ENCODE peak calls at places on chromosomes 11 and 22, in four cellular contexts. Q, B, A and D are unnamed samples.

GRCh38 chr11:15468471-15468870 is 353.7 kb downstream of the INSC start:
- DNase-seq in A (no peak), B (no peak), Q (no peak), D (no peak)

GRCh38 chr11:62128835-62129234 is 5.0 kb downstream of the INCENP start:
- DNase-seq in A (peak; percentile 38), Q (no peak), B (no peak), D (peak; percentile 19)

GRCh38 chr11:14774738-14775137 is 117.3 kb downstream of the CYP2R1 start:
- DNase-seq in A (no peak), Q (no peak), B (no peak), D (no peak)

GRCh38 chr11:49995559-49995958 is 13.2 kb upstream of the OR4C12 start:
- DNase-seq in Q (peak; percentile 8), B (no peak), A (no peak), D (peak; percentile 1)

GRCh38 chr11:96337541-96338530 is 5.2 kb downstream of the MAML2 start:
- DNase-seq in A (no peak), B (peak; percentile 30), Q (no peak), D (no peak)

GRCh38 chr11:102205805-102206204 is 95.6 kb downstream of the YAP1 start:
- DNase-seq in B (no peak), A (no peak), Q (no peak), D (no peak)

GRCh38 chr11:71489311-71490043 is 36.5 kb downstream of the NADSYN1 start:
- DNase-seq in B (no peak), A (no peak), Q (no peak), D (no peak)

GRCh38 chr11:77233011-77233410 is 68.5 kb downstream of the GDPD4 start:
- DNase-seq in A (no peak), Q (no peak), B (no peak), D (no peak)

GRCh38 chr11:121563900-121564822 is 111.4 kb upstream of the SORL1-AS1 start:
- DNase-seq in Q (no peak), A (no peak), B (no peak), D (no peak)

GRCh38 chr11:111490496-111490895 is 21.7 kb downstream of the BTG4 start:
- DNase-seq in A (no peak), Q (no peak), B (no peak), D (no peak)

GRCh38 chr11:66281001-66281400 is 3.0 kb downstream of the CNIH2 start:
- DNase-seq in Q (no peak), A (no peak), B (no peak), D (peak; percentile 54)

GRCh38 chr11:61851900-61852295 is 23.8 kb downstream of the FADS2 start:
- DNase-seq in Q (no peak), B (no peak), A (no peak), D (no peak)

GRCh38 chr11:35404397-35404775 is 15.0 kb downstream of the SLC1A2 start:
- DNase-seq in A (no peak), B (no peak), Q (no peak), D (peak; percentile 49)

GRCh38 chr11:1392111-1392510 is 2.4 kb downstream of the BRSK2 start:
- DNase-seq in A (no peak), Q (no peak), B (no peak), D (no peak)

GRCh38 chr22:41350087-41350486 is 31.7 kb upstream of the TEF start:
- DNase-seq in B (no peak), Q (no peak), A (no peak), D (no peak)

DNA sequence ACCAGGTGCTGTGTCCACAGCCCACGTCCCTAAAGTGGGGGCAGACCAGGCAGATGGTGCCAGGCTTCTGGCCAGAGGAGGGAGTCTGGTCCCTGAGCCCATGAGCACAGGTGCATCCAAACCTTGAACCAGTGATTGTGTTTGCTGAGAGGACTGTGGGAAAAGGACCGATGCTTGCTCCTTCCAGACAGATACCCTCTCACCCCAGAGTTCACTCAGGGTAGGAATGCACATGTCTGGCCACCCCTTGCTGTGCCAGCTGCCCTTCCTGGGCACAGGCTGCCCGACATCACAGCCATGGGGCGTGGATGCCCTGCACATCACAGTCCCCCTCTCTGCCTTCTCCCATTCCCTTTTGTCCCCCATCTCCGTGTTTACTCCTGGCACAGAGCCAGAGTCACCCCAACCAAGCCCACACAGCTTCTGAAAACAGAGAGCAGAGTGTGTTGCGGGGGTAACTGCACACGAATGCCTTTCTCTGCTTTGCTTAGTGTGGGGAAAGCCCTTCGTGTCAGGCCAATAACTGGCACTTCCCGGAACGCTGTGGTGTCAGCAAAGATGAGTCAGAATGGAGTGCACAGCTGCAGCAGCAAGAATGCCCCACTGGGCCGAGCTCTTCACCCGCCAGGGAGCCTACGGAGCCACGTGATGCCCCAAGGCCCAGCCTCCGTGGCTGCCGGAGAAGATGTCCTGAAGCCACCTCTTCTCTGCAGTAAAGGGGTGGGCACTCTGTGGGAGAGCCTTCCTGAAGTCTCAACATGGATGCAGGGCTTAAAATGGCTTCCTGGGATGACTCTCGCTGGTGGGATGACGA is 7.6 kb downstream of the CARS1 start:
- DNase-seq in B (peak; percentile 55), A (peak; percentile 91), Q (peak; percentile 83), D (no peak)
- H3K4me3 ChIP-seq in B (no peak overlapping the region), A (peak overlapping the region; percentile 11), Q (peak overlapping the region; percentile 3), D (no peak overlapping the region)

DNA sequence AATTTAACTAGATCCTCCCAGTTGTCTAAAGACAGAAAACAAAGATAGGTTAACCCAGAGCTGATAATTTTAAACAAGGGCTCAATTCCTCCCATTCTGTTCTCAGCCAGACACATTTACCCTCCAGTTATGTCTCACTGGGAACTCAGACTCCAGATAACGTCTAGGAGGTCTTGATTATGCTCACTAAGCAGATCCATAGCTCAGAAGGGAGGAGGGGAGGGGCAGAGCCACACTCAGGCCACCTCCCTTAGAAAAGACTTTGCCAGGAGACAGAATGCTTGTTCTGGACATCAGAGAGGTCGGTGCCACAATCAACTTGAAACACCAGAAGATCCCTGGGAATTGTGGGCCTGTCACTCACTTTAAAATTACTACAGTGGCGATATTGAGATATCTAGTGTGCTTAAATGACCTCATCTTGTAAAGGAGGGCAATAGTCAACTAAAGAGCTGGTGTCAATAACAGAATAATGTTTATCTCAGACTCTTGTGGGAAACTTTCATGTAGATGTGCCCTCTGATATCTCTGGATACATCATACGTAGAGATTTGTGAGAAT is 29.8 kb upstream of the SLC25A1 start:
- DNase-seq in A (peak; percentile 7), Q (no peak), B (no peak), D (no peak)
- H3K36me3 ChIP-seq in A (peaks cover 14% of the 10 kb centered on the region), Q (no peaks in the 10 kb centered on the region), B (peaks cover 32% of the 10 kb centered on the region), D (peaks cover 9% of the 10 kb centered on the region)

DNA sequence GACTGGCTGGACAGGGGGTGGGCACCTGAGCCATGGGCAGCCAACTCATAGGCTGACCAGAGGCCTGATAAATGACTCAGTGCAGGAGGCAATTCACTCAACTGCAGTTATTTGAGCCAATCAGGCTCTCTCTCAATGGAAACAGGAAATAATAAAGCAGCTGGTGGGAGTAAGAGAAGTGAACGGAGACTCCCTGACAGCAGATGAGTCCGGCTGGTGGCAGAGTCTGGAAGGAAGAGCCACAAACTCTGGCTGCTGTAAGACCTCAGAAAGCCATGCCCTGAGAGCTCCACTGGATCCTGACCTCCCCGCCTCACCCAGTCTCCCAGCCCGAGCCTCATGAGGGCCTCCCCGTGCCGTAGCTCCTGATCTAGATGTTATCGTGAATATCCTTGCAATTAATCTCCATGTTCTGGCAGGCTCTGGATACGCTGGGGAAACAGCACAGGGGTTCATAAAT is 69.8 kb downstream of the TRIM29 start:
- DNase-seq in B (no peak), Q (no peak), A (peak; percentile 14), D (no peak)
- H3K27me3 ChIP-seq in B (peaks cover 69% of the 10 kb centered on the region), Q (peaks cover 19% of the 10 kb centered on the region), A (peaks cover 10% of the 10 kb centered on the region), D (no peaks in the 10 kb centered on the region)

GRCh38 chr11:44507491-44507890 is 58.0 kb upstream of the CD82 start:
- DNase-seq in A (no peak), Q (no peak), B (no peak), D (no peak)
- H3K4me3 ChIP-seq in A (no peak overlapping the region), Q (no peak overlapping the region), B (no peak overlapping the region), D (no peak overlapping the region)

GRCh38 chr11:133747409-133747808 is 97.9 kb downstream of the SPATA19 start:
- DNase-seq in A (no peak), Q (no peak), B (no peak), D (no peak)
- H3K36me3 ChIP-seq in A (no peaks in the 10 kb centered on the region), Q (no peaks in the 10 kb centered on the region), B (no peaks in the 10 kb centered on the region), D (no peaks in the 10 kb centered on the region)

GRCh38 chr22:48250286-48250895 is 1487.9 kb downstream of the TBC1D22A start:
- DNase-seq in B (no peak), A (no peak), Q (no peak), D (no peak)

GRCh38 chr22:48250937-48251530 is 1488.6 kb downstream of the TBC1D22A start:
- DNase-seq in B (no peak), A (no peak), Q (no peak), D (no peak)

GRCh38 chr22:48249721-48250268 is 1487.3 kb downstream of the TBC1D22A start:
- DNase-seq in A (no peak), Q (no peak), B (no peak), D (no peak)

GRCh38 chr22:48253136-48253535 is 1490.7 kb downstream of the TBC1D22A start:
- DNase-seq in A (no peak), Q (no peak), B (no peak), D (no peak)

DNA sequence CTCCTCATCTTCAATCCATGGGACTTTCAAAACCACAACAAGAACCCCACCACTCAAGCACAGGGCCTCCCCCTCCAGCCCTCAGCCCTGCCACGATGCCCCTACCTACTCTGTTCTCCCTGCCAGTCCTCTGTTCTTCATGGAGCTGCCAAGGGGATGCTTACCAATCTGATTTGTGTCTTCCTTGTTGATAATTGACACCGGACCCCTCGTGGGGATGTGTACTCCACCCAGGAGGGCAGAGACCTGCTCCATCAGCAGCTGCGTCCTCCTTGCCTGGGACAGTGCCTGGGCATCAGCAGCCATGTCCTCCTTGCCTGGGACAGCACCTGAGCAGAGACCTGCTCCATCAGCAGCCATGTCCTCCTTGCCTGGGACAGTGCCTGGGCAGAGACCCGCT is 1489.2 kb downstream of the TBC1D22A start:
- DNase-seq in Q (no peak), A (no peak), B (no peak), D (no peak)
- H3K27me3 ChIP-seq in Q (no peaks in the 10 kb centered on the region), A (peaks cover 62% of the 10 kb centered on the region), B (peaks cover 75% of the 10 kb centered on the region), D (peaks cover 1% of the 10 kb centered on the region)

DNA sequence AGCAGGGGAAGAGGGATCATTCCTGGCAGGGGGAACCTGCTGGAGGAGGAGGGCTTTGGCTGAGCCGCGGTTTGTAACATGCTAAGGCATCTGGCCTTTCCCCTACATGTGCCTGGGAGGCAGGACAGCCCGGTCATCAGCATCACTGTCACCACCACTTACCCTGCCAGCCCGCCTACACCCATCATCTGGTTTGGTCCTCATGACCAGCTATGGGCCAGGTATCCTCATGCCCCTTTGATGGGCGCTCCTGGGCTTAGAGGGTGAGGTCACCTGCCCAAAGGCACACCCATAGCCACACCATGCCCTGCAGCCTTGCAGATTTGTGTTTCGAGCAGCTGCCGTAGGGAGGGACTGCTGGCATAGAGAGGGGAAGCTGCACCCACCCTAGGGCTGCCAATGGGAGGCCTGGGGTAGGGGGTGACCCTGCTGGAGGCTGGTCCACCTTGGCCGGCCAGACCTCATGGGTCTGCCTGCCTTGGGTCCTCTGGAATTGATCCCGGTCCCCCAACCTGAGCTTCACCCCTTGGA is 2.6 kb downstream of the MRGPRF start:
- DNase-seq in A (peak; percentile 74), B (no peak), Q (no peak), D (peak; percentile 63)
- H3K4me3 ChIP-seq in A (peak overlapping the region; percentile 44), B (peak overlapping the region; percentile 66), Q (no peak overlapping the region), D (peak overlapping the region; percentile 28)

DNA sequence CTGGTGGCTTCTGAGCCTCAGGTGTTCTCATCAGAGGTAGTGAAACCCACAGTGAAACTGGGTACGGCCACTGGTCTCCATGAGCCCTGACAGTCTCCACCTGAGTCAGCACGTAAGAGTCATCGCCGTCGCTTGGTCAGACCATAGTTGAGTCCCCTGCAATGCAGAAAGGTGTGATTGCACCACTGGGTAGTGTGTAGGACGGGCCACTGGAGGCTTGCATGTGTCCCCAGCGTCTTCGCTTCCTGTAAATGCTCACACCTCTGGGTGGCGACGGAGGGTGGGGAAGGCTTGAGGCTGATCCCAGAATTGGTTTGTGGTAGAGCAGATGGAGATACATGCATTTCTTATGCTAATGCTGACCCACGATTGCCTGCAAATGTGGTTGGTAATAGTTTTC is 26.4 kb downstream of the CTTN start:
- DNase-seq in B (no peak), A (no peak), Q (no peak), D (peak; percentile 68)
- H3K36me3 ChIP-seq in B (peaks cover 97% of the 10 kb centered on the region), A (peaks cover 91% of the 10 kb centered on the region), Q (peaks cover 29% of the 10 kb centered on the region), D (peaks cover 54% of the 10 kb centered on the region)